ENCODE peak calls at places on chromosomes 5 and 9, in six cellular contexts. One of them, this sample, is unnamed.

GRCh38 chr5:1228121-1228520 is 2.9 kb downstream of the SLC6A18 start:
- DNase-seq in psoas muscle: no peak
- DNase-seq in left lung: no peak
- DNase-seq in heart right ventricle: no peak
- DNase-seq in tibial nerve: no peak
- DNase-seq in tibial artery: no peak
- DNase-seq in this sample: no peak

GRCh38 chr5:72767289-72768010 is 49.0 kb upstream of the TNPO1 start:
- DNase-seq in psoas muscle: no peak
- DNase-seq in left lung: no peak
- DNase-seq in heart right ventricle: no peak
- DNase-seq in tibial artery: no peak
- DNase-seq in tibial nerve: no peak
- DNase-seq in this sample: no peak

GRCh38 chr5:1008451-1009358 is at the start of gene NKD2:
- DNase-seq in tibial nerve: peak; percentile 8
- DNase-seq in left lung: peak; percentile 78
- DNase-seq in heart right ventricle: peak; percentile 8
- DNase-seq in tibial artery: peak; percentile 60
- DNase-seq in psoas muscle: peak; percentile 56
- DNase-seq in this sample: no peak

GRCh38 chr5:137167187-137167586 is 331.9 kb downstream of the SPOCK1 start:
- DNase-seq in tibial artery: no peak
- DNase-seq in heart right ventricle: no peak
- DNase-seq in left lung: no peak
- DNase-seq in tibial nerve: no peak
- DNase-seq in psoas muscle: no peak
- DNase-seq in this sample: no peak

GRCh38 chr9:93127395-93127911 is 6.6 kb downstream of the NINJ1 start:
- DNase-seq in heart right ventricle: no peak
- DNase-seq in left lung: peak; percentile 80
- DNase-seq in psoas muscle: peak; percentile 70
- DNase-seq in tibial nerve: peak; percentile 9
- DNase-seq in tibial artery: peak; percentile 68
- DNase-seq in this sample: no peak

GRCh38 chr5:124980174-124980941 is 233.9 kb upstream of the ZNF608 start:
- DNase-seq in tibial artery: no peak
- DNase-seq in tibial nerve: no peak
- DNase-seq in left lung: no peak
- DNase-seq in heart right ventricle: no peak
- DNase-seq in psoas muscle: no peak
- DNase-seq in this sample: no peak

GRCh38 chr5:123429993-123430392 is 6.8 kb upstream of the CEP120 start:
- DNase-seq in heart right ventricle: no peak
- DNase-seq in tibial artery: no peak
- DNase-seq in psoas muscle: no peak
- DNase-seq in tibial nerve: no peak
- DNase-seq in left lung: no peak
- DNase-seq in this sample: peak; percentile 67

GRCh38 chr9:650362-650761 is 191.1 kb upstream of the DMRT1 start:
- DNase-seq in psoas muscle: no peak
- DNase-seq in tibial nerve: no peak
- DNase-seq in left lung: no peak
- DNase-seq in heart right ventricle: no peak
- DNase-seq in tibial artery: no peak
- DNase-seq in this sample: no peak

GRCh38 chr9:133114886-133115603 is 6.0 kb downstream of the RALGDS start:
- DNase-seq in heart right ventricle: no peak
- DNase-seq in tibial nerve: no peak
- DNase-seq in left lung: peak; percentile 78
- DNase-seq in tibial artery: peak; percentile 65
- DNase-seq in psoas muscle: peak; percentile 72
- DNase-seq in this sample: no peak

GRCh38 chr5:95931118-95931833 is 30.4 kb downstream of the ELL2 start:
- DNase-seq in tibial nerve: no peak
- DNase-seq in left lung: no peak
- DNase-seq in psoas muscle: no peak
- DNase-seq in heart right ventricle: no peak
- DNase-seq in tibial artery: no peak
- DNase-seq in this sample: no peak

GRCh38 chr5:38060354-38060753 is 198.0 kb upstream of the EGFLAM start:
- DNase-seq in tibial nerve: no peak
- DNase-seq in psoas muscle: no peak
- DNase-seq in tibial artery: no peak
- DNase-seq in left lung: no peak
- DNase-seq in heart right ventricle: no peak
- DNase-seq in this sample: peak; percentile 2

GRCh38 chr5:56415356-56415765 is 182.2 kb upstream of the ANKRD55 start:
- DNase-seq in tibial nerve: peak; percentile 26
- DNase-seq in psoas muscle: peak; percentile 59
- DNase-seq in left lung: no peak
- DNase-seq in tibial artery: peak; percentile 75
- DNase-seq in heart right ventricle: peak; percentile 57
- DNase-seq in this sample: peak; percentile 20

GRCh38 chr9:121810489-121810888 is 159.1 kb downstream of the DAB2IP start:
- DNase-seq in heart right ventricle: no peak
- DNase-seq in left lung: no peak
- DNase-seq in tibial artery: no peak
- DNase-seq in psoas muscle: no peak
- DNase-seq in tibial nerve: no peak
- DNase-seq in this sample: no peak

GRCh38 chr5:10145922-10146321 is 103.8 kb downstream of the ATPSCKMT start:
- DNase-seq in psoas muscle: no peak
- DNase-seq in tibial nerve: no peak
- DNase-seq in tibial artery: no peak
- DNase-seq in heart right ventricle: no peak
- DNase-seq in left lung: no peak
- DNase-seq in this sample: peak; percentile 55

GRCh38 chr5:11504083-11504785 is 400.0 kb downstream of the CTNND2 start:
- DNase-seq in psoas muscle: no peak
- DNase-seq in left lung: no peak
- DNase-seq in heart right ventricle: no peak
- DNase-seq in tibial nerve: no peak
- DNase-seq in tibial artery: no peak
- DNase-seq in this sample: no peak

GRCh38 chr5:11507156-11507910 is 396.9 kb downstream of the CTNND2 start:
- DNase-seq in left lung: no peak
- DNase-seq in tibial artery: no peak
- DNase-seq in heart right ventricle: no peak
- DNase-seq in tibial nerve: no peak
- DNase-seq in psoas muscle: peak; percentile 42
- DNase-seq in this sample: no peak

GRCh38 chr5:11504794-11505193 is 399.5 kb downstream of the CTNND2 start:
- DNase-seq in tibial nerve: no peak
- DNase-seq in tibial artery: no peak
- DNase-seq in heart right ventricle: no peak
- DNase-seq in left lung: no peak
- DNase-seq in psoas muscle: no peak
- DNase-seq in this sample: no peak

GRCh38 chr5:11511878-11512277 is 392.4 kb downstream of the CTNND2 start:
- DNase-seq in heart right ventricle: no peak
- DNase-seq in tibial nerve: no peak
- DNase-seq in left lung: no peak
- DNase-seq in psoas muscle: no peak
- DNase-seq in tibial artery: no peak
- DNase-seq in this sample: no peak

DNA sequence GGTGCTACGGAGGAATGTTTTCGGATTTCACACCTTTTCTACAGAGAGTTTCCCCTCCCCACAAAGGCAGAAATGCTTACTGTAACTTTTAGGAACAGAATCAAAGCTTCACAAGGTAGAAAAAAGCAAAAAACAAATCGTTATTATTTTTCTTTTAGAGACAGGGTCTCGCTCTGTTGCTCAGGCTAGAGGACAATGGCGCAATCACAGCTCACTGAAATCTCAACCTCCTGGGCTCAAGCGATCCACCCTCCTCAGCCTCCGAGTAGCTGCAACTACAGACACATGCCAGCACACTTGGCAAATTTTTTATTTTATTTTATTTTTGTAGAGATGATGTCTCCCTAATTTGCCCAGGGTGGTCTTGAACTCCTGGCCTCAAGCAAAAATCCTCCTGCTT is 394.5 kb downstream of the CTNND2 start:
- DNase-seq in psoas muscle: no peak
- DNase-seq in tibial nerve: no peak
- DNase-seq in left lung: no peak
- DNase-seq in heart right ventricle: no peak
- DNase-seq in tibial artery: no peak
- DNase-seq in this sample: no peak
- TF ChIP-seq CTCF in psoas muscle: no peak
- TF ChIP-seq CTCF in tibial nerve: no peak
- TF ChIP-seq CTCF in left lung: no peak
- TF ChIP-seq CTCF in heart right ventricle: no peak
- TF ChIP-seq CTCF in tibial artery: no peak
- TF ChIP-seq CTCF in this sample: no peak

DNA sequence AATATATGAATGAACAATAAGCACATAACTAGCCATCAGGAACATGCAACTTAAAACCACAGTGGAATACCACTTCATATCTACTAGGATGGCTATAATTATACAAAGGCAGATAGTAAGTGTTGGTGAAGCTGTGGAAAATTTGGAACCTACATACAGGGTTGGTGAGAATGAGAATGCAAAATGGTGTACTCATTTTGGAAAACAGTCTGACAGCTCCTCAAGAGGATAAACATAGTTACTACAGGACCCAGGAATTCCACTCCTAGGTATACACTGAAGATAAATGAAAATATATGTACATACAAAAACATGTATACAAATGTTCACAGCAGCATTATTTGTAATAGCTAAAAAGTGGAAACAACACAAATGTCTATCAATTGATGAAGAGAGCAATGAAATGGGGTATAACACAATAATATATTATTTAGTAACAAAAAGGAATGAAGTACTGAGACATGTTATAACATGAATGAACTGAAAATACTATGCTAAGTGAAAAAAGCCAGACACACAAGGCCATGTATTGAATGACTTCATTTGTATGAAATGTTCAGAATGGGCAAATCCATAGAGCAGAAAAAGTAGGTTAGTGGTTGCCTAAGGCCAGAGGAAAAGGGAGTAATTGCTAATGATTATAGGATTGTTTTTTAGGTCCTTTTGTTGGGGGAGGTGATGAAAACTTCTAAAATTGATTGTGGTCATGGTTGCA is 31.2 kb upstream of the CDK5RAP2 start:
- DNase-seq in heart right ventricle: no peak
- DNase-seq in tibial nerve: no peak
- DNase-seq in left lung: no peak
- DNase-seq in psoas muscle: no peak
- DNase-seq in tibial artery: no peak
- DNase-seq in this sample: no peak
- TF ChIP-seq CTCF in heart right ventricle: no peak
- TF ChIP-seq CTCF in tibial nerve: no peak
- TF ChIP-seq CTCF in left lung: no peak
- TF ChIP-seq CTCF in psoas muscle: peak; percentile 20
- TF ChIP-seq CTCF in tibial artery: no peak
- TF ChIP-seq CTCF in this sample: peak; percentile 66

DNA sequence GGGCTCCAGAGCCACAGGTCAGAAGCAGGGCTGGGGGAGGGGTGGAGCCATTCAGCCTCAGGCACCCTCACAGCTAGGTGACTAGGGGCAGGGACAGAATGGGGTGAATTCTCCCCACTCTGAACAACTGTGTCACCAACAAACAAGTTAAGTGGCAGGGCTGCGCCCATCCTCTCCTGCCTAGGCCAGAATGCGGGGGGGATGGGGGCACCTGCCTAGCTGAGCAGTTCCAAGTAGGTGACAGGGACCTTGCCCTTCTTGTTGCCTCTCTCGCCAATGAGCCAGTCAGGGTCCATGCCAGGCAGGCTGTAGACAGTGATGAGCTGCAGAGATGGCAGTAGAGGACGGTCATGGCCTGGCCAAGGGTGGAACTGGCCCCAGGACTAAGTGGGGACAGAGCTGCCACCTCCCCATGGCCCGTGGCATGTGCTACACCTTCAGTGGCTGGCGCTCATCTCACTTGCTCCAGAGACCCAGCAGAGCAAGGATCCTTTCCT is 19.6 kb downstream of the SH3GLB2 start:
- DNase-seq in heart right ventricle: no peak
- DNase-seq in tibial nerve: no peak
- DNase-seq in left lung: peak; percentile 40
- DNase-seq in psoas muscle: peak; percentile 47
- DNase-seq in tibial artery: no peak
- DNase-seq in this sample: no peak
- TF ChIP-seq CTCF in heart right ventricle: no peak
- TF ChIP-seq CTCF in tibial nerve: no peak
- TF ChIP-seq CTCF in left lung: no peak
- TF ChIP-seq CTCF in psoas muscle: no peak
- TF ChIP-seq CTCF in tibial artery: no peak
- TF ChIP-seq CTCF in this sample: no peak

DNA sequence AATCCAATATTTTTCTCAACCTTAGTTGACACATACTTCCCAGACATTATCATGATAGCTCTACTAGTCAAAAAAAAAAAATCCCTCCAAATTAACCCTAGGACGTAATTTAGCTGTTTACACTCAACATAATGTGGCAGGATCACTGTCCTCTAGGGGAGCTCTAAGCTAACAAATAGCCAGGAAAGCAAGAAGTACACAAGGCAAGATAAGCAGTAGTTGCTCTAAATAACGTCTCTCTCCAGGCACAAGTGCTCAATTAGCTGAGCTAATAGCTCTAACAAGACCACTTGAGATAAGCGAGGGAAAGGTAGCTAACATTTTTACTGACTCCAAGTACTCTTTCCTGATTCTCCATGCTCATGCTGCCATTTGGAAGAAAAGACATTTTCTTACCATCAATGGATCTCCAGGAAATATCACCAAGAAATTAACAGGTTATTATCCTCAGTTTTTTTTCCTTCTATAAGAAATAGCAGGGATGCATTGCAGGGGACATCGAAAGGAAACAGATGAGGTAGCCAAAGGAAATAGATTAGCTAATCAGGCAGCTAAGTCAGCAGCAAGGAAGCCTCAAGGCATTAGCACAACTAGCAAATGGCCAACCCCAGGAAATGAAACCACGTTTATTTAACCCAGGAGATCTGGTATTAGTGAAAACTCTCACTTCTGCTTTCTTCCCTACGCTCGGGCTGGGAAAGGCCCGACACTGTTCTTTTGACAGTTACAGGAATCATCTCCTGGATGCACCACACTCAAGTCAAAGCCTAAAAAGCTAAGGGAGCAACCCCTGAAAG is 614.1 kb downstream of the PTPRD start:
- DNase-seq in tibial nerve: no peak
- DNase-seq in psoas muscle: no peak
- DNase-seq in tibial artery: no peak
- DNase-seq in heart right ventricle: no peak
- DNase-seq in left lung: no peak
- DNase-seq in this sample: no peak
- TF ChIP-seq CTCF in tibial nerve: no peak
- TF ChIP-seq CTCF in psoas muscle: no peak
- TF ChIP-seq CTCF in tibial artery: no peak
- TF ChIP-seq CTCF in heart right ventricle: peak; percentile 18
- TF ChIP-seq CTCF in left lung: no peak
- TF ChIP-seq CTCF in this sample: peak; percentile 43

This sample was measured in HFFc6.